ENCODE peak calls at places on chromosomes 2 and 18, in eight cellular contexts. One of them, this sample, is unnamed. For H3K4me1, the result is how much of the 10 kb centered on the place peaks cover.

GRCh38 chr2:147100406-147101035 is 744.3 kb upstream of the ACVR2A start:
- DNase-seq in A549: no peak
- DNase-seq in keratinocyte: no peak
- DNase-seq in lower lobe of right lung: no peak
- DNase-seq in pancreas: no peak
- DNase-seq in H9: no peak
- DNase-seq in transverse colon: no peak
- DNase-seq in heart right ventricle: no peak
- DNase-seq in this sample: no peak

GRCh38 chr2:39399570-39399969 is 37.5 kb downstream of the MAP4K3 start:
- DNase-seq in keratinocyte: no peak
- DNase-seq in pancreas: no peak
- DNase-seq in transverse colon: no peak
- DNase-seq in heart right ventricle: no peak
- DNase-seq in H9: no peak
- DNase-seq in lower lobe of right lung: no peak
- DNase-seq in A549: no peak
- DNase-seq in this sample: no peak

GRCh38 chr2:72293620-72294019 is 146.0 kb upstream of the CYP26B1 start:
- DNase-seq in lower lobe of right lung: no peak
- DNase-seq in H9: no peak
- DNase-seq in A549: no peak
- DNase-seq in heart right ventricle: no peak
- DNase-seq in keratinocyte: no peak
- DNase-seq in pancreas: no peak
- DNase-seq in transverse colon: no peak
- DNase-seq in this sample: no peak

GRCh38 chr2:11851881-11852280 is 105.4 kb downstream of the LPIN1 start:
- DNase-seq in pancreas: no peak
- DNase-seq in H9: no peak
- DNase-seq in lower lobe of right lung: no peak
- DNase-seq in keratinocyte: no peak
- DNase-seq in transverse colon: no peak
- DNase-seq in A549: no peak
- DNase-seq in heart right ventricle: no peak
- DNase-seq in this sample: no peak

GRCh38 chr2:111923271-111923670 is 24.9 kb downstream of the MERTK start:
- DNase-seq in pancreas: no peak
- DNase-seq in A549: no peak
- DNase-seq in lower lobe of right lung: no peak
- DNase-seq in H9: no peak
- DNase-seq in heart right ventricle: no peak
- DNase-seq in keratinocyte: no peak
- DNase-seq in transverse colon: no peak
- DNase-seq in this sample: no peak

GRCh38 chr2:174094542-174094941 is 129.4 kb upstream of the SP3 start:
- DNase-seq in keratinocyte: no peak
- DNase-seq in A549: no peak
- DNase-seq in H9: no peak
- DNase-seq in transverse colon: no peak
- DNase-seq in pancreas: no peak
- DNase-seq in heart right ventricle: no peak
- DNase-seq in lower lobe of right lung: no peak
- DNase-seq in this sample: no peak

GRCh38 chr2:12227941-12228608 is 481.6 kb downstream of the LPIN1 start:
- DNase-seq in pancreas: no peak
- DNase-seq in heart right ventricle: no peak
- DNase-seq in H9: no peak
- DNase-seq in A549: no peak
- DNase-seq in lower lobe of right lung: no peak
- DNase-seq in transverse colon: no peak
- DNase-seq in keratinocyte: no peak
- DNase-seq in this sample: no peak

GRCh38 chr2:19048593-19049264 is 309.7 kb downstream of the OSR1 start:
- DNase-seq in pancreas: peak
- DNase-seq in heart right ventricle: peak
- DNase-seq in lower lobe of right lung: peak
- DNase-seq in A549: peak
- DNase-seq in keratinocyte: no peak
- DNase-seq in H9: no peak
- DNase-seq in transverse colon: peak
- DNase-seq in this sample: peak

GRCh38 chr2:88632569-88632968 is 5.3 kb upstream of the EIF2AK3 start:
- DNase-seq in lower lobe of right lung: no peak
- DNase-seq in heart right ventricle: no peak
- DNase-seq in H9: no peak
- DNase-seq in pancreas: no peak
- DNase-seq in keratinocyte: no peak
- DNase-seq in A549: no peak
- DNase-seq in transverse colon: no peak
- DNase-seq in this sample: no peak

GRCh38 chr2:7592618-7593140 is 675.5 kb downstream of the RNF144A start:
- DNase-seq in heart right ventricle: no peak
- DNase-seq in keratinocyte: no peak
- DNase-seq in pancreas: no peak
- DNase-seq in transverse colon: no peak
- DNase-seq in lower lobe of right lung: no peak
- DNase-seq in A549: no peak
- DNase-seq in H9: no peak
- DNase-seq in this sample: no peak

GRCh38 chr18:54878057-54878661 is 49.9 kb downstream of the RAB27B start:
- DNase-seq in keratinocyte: no peak
- DNase-seq in pancreas: no peak
- DNase-seq in heart right ventricle: no peak
- DNase-seq in lower lobe of right lung: no peak
- DNase-seq in transverse colon: no peak
- DNase-seq in H9: no peak
- DNase-seq in A549: no peak
- DNase-seq in this sample: no peak

GRCh38 chr2:235148201-235149170 is 196.7 kb downstream of the SH3BP4 start:
- DNase-seq in transverse colon: no peak
- DNase-seq in pancreas: no peak
- DNase-seq in lower lobe of right lung: no peak
- DNase-seq in keratinocyte: no peak
- DNase-seq in heart right ventricle: no peak
- DNase-seq in H9: no peak
- DNase-seq in A549: no peak
- DNase-seq in this sample: no peak

GRCh38 chr18:44635546-44635945 is 45.1 kb upstream of the SETBP1 start:
- DNase-seq in lower lobe of right lung: no peak
- DNase-seq in H9: no peak
- DNase-seq in transverse colon: no peak
- DNase-seq in heart right ventricle: no peak
- DNase-seq in pancreas: no peak
- DNase-seq in A549: no peak
- DNase-seq in keratinocyte: no peak
- DNase-seq in this sample: no peak

DNA sequence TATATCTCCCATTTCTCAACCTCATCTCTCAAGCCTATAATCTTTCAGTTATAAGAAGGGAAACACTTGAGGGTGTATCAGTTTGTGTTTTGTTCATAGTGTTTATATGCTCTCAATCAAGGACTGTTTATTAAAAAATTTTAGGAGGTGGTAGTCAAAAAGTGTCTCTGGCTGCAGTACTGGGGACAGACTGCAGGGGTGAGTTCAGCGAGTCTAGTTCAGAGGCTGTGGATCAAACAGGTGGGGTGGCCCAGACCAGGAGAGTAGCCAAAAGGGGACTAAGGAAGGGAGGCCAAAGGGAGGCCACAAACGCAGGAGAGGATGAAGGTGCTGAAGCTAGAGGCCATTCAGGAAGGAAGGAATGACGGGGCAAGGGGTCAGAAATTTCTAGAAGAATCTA is 136.3 kb downstream of the MSH2 start:
- DNase-seq in pancreas: no peak
- DNase-seq in keratinocyte: no peak
- DNase-seq in transverse colon: no peak
- DNase-seq in A549: no peak
- DNase-seq in lower lobe of right lung: no peak
- DNase-seq in heart right ventricle: no peak
- DNase-seq in H9: no peak
- DNase-seq in this sample: no peak
- TF ChIP-seq CTCF in pancreas: no peak
- TF ChIP-seq CTCF in keratinocyte: no peak
- TF ChIP-seq CTCF in transverse colon: no peak
- TF ChIP-seq CTCF in A549: no peak
- TF ChIP-seq CTCF in lower lobe of right lung: no peak
- TF ChIP-seq CTCF in heart right ventricle: no peak
- TF ChIP-seq CTCF in H9: peak
- TF ChIP-seq CTCF in this sample: peak

GRCh38 chr2:160229591-160229990 is 29.5 kb upstream of the ITGB6 start:
- DNase-seq in H9: no peak
- DNase-seq in A549: no peak
- DNase-seq in keratinocyte: no peak
- DNase-seq in pancreas: no peak
- DNase-seq in transverse colon: no peak
- DNase-seq in heart right ventricle: no peak
- DNase-seq in lower lobe of right lung: no peak
- DNase-seq in this sample: no peak
- H3K27ac ChIP-seq in H9: no peak
- H3K27ac ChIP-seq in A549: peak
- H3K27ac ChIP-seq in keratinocyte: peak
- H3K27ac ChIP-seq in pancreas: peak
- H3K27ac ChIP-seq in transverse colon: no peak
- H3K27ac ChIP-seq in heart right ventricle: no peak
- H3K27ac ChIP-seq in lower lobe of right lung: no peak
- H3K27ac ChIP-seq in this sample: no peak

GRCh38 chr2:25337276-25337675 is 4.4 kb downstream of the DNMT3A start:
- DNase-seq in A549: no peak
- DNase-seq in transverse colon: no peak
- DNase-seq in pancreas: no peak
- DNase-seq in lower lobe of right lung: no peak
- DNase-seq in heart right ventricle: no peak
- DNase-seq in keratinocyte: no peak
- DNase-seq in H9: no peak
- DNase-seq in this sample: no peak

GRCh38 chr2:25336446-25336845 is 5.3 kb downstream of the DNMT3A start:
- DNase-seq in keratinocyte: no peak
- DNase-seq in pancreas: no peak
- DNase-seq in H9: no peak
- DNase-seq in A549: no peak
- DNase-seq in heart right ventricle: no peak
- DNase-seq in transverse colon: no peak
- DNase-seq in lower lobe of right lung: no peak
- DNase-seq in this sample: no peak

GRCh38 chr2:25334482-25334881 is 7.2 kb downstream of the DNMT3A start:
- DNase-seq in transverse colon: no peak
- DNase-seq in H9: no peak
- DNase-seq in lower lobe of right lung: no peak
- DNase-seq in pancreas: no peak
- DNase-seq in keratinocyte: no peak
- DNase-seq in heart right ventricle: no peak
- DNase-seq in A549: no peak
- DNase-seq in this sample: no peak

GRCh38 chr2:25335204-25335603 is 6.5 kb downstream of the DNMT3A start:
- DNase-seq in pancreas: no peak
- DNase-seq in heart right ventricle: no peak
- DNase-seq in transverse colon: no peak
- DNase-seq in H9: no peak
- DNase-seq in A549: no peak
- DNase-seq in keratinocyte: no peak
- DNase-seq in lower lobe of right lung: no peak
- DNase-seq in this sample: no peak

GRCh38 chr2:25335971-25336370 is 5.8 kb downstream of the DNMT3A start:
- DNase-seq in lower lobe of right lung: no peak
- DNase-seq in A549: no peak
- DNase-seq in heart right ventricle: no peak
- DNase-seq in H9: no peak
- DNase-seq in pancreas: no peak
- DNase-seq in keratinocyte: no peak
- DNase-seq in transverse colon: no peak
- DNase-seq in this sample: no peak
- H3K4me1 ChIP-seq in lower lobe of right lung: under half
- H3K4me1 ChIP-seq in A549: under half
- H3K4me1 ChIP-seq in heart right ventricle: under half
- H3K4me1 ChIP-seq in H9: under half
- H3K4me1 ChIP-seq in pancreas: under half
- H3K4me1 ChIP-seq in keratinocyte: under half
- H3K4me1 ChIP-seq in transverse colon: under half
- H3K4me1 ChIP-seq in this sample: half or more

DNA sequence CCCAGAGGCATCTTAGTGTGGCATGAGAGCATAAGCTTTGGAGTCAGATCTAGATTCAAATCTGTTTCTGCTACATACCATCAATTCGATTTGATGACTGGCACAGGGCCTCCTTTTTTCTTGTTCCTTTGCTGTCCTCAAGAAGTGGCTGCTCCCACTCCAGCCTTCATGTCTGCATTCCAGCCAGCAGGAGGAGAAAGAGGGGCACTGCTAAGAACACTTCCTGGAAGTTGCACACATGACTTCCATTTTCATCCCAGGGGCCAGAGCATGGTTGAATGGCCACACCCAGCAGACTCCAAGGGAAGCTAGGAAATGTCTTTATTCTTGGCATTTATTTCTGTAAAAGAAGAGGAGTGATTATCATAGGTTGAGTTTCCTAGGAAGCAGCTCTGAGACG is 50.4 kb downstream of the EML6 start:
- DNase-seq in H9: peak
- DNase-seq in A549: no peak
- DNase-seq in pancreas: no peak
- DNase-seq in heart right ventricle: no peak
- DNase-seq in keratinocyte: no peak
- DNase-seq in transverse colon: no peak
- DNase-seq in lower lobe of right lung: no peak
- DNase-seq in this sample: no peak
- TF ChIP-seq CTCF in H9: peak
- TF ChIP-seq CTCF in A549: no peak
- TF ChIP-seq CTCF in pancreas: no peak
- TF ChIP-seq CTCF in heart right ventricle: no peak
- TF ChIP-seq CTCF in keratinocyte: peak
- TF ChIP-seq CTCF in transverse colon: no peak
- TF ChIP-seq CTCF in lower lobe of right lung: no peak
- TF ChIP-seq CTCF in this sample: no peak

GRCh38 chr2:201132518-201132917 is 16.6 kb downstream of the CFLAR start:
- DNase-seq in pancreas: no peak
- DNase-seq in heart right ventricle: no peak
- DNase-seq in H9: no peak
- DNase-seq in transverse colon: no peak
- DNase-seq in keratinocyte: no peak
- DNase-seq in lower lobe of right lung: no peak
- DNase-seq in A549: no peak
- DNase-seq in this sample: no peak
- H3K27ac ChIP-seq in pancreas: no peak
- H3K27ac ChIP-seq in heart right ventricle: peak
- H3K27ac ChIP-seq in H9: no peak
- H3K27ac ChIP-seq in transverse colon: peak
- H3K27ac ChIP-seq in keratinocyte: no peak
- H3K27ac ChIP-seq in lower lobe of right lung: peak
- H3K27ac ChIP-seq in A549: peak
- H3K27ac ChIP-seq in this sample: peak

This sample was measured in left ventricle myocardium inferior.